ENCODE peak calls at places on chromosomes 11 and 22, in four cellular contexts. K, B, U and O are unnamed samples. For H3K9me3, the result is how much of the 10 kb centered on the place peaks cover.

GRCh38 chr11:108693852-108694251 is 29.0 kb downstream of the DDX10 start:
- DNase-seq in K (no peak), B (no peak), U (no peak), O (no peak)

GRCh38 chr22:24474649-24475048 is 20.5 kb upstream of the UPB1 start:
- DNase-seq in K (no peak), B (no peak), U (no peak), O (no peak)

GRCh38 chr22:29992341-29993275 is 87.7 kb upstream of the HORMAD2 start:
- DNase-seq in K (no peak), B (no peak), U (no peak), O (no peak)

GRCh38 chr22:50529416-50530279 is at the start of gene TYMP:
- DNase-seq in K (no peak), B (peak), U (peak), O (no peak)

GRCh38 chr22:38167988-38168407 is 13.6 kb downstream of the PLA2G6 start:
- DNase-seq in K (no peak), B (no peak), U (no peak), O (no peak)

GRCh38 chr22:41247703-41248102 is 7.0 kb upstream of the CHADL start:
- DNase-seq in K (no peak), B (no peak), U (no peak), O (no peak)

GRCh38 chr11:26070981-26071380 is 260.9 kb upstream of the ANO3 start:
- DNase-seq in K (no peak), B (no peak), U (no peak), O (no peak)

GRCh38 chr11:44611687-44612437 is 46.4 kb downstream of the CD82 start:
- DNase-seq in K (no peak), B (no peak), U (no peak), O (no peak)

GRCh38 chr22:19005905-19006304 is 69.8 kb upstream of the PRODH start:
- DNase-seq in K (no peak), B (no peak), U (no peak), O (no peak)

GRCh38 chr11:64251986-64252837 is 882 bp downstream of the PLCB3 start:
- DNase-seq in K (no peak), B (peak), U (peak), O (no peak)

GRCh38 chr11:76768091-76769047 is 14.8 kb upstream of the TSKU start:
- DNase-seq in K (no peak), B (no peak), U (peak), O (no peak)

GRCh38 chr11:124865181-124865901 is at the start of gene ROBO3:
- DNase-seq in K (no peak), B (peak), U (no peak), O (no peak)

GRCh38 chr22:49148895-49149418 is 678.7 kb downstream of the BRD1 start:
- DNase-seq in K (no peak), B (no peak), U (no peak), O (no peak)

GRCh38 chr22:49143812-49144211 is 683.9 kb downstream of the BRD1 start:
- DNase-seq in K (no peak), B (no peak), U (no peak), O (no peak)

GRCh38 chr22:49147171-49147570 is 680.5 kb downstream of the BRD1 start:
- DNase-seq in K (no peak), B (no peak), U (no peak), O (no peak)

GRCh38 chr22:49147617-49148175 is 680.0 kb downstream of the BRD1 start:
- DNase-seq in K (no peak), B (no peak), U (no peak), O (no peak)

GRCh38 chr22:49146511-49146910 is 681.2 kb downstream of the BRD1 start:
- DNase-seq in K (no peak), B (no peak), U (no peak), O (no peak)
- H3K9me3 ChIP-seq in K (half or more), B (under half), U (under half), O (under half)

GRCh38 chr11:36456136-36456535 is 53.9 kb downstream of the TRAF6 start:
- DNase-seq in K (no peak), B (no peak), U (no peak), O (no peak)

GRCh38 chr11:36454551-36454950 is 55.5 kb downstream of the TRAF6 start:
- DNase-seq in K (no peak), B (peak), U (no peak), O (no peak)

GRCh38 chr11:36453678-36454077 is 56.4 kb downstream of the TRAF6 start:
- DNase-seq in K (no peak), B (no peak), U (no peak), O (no peak)

GRCh38 chr11:36454991-36455611 is 55.0 kb downstream of the TRAF6 start:
- DNase-seq in K (no peak), B (peak), U (no peak), O (no peak)

GRCh38 chr11:36455658-36456111 is 54.4 kb downstream of the TRAF6 start:
- DNase-seq in K (peak), B (no peak), U (peak), O (no peak)
- H3K4me3 ChIP-seq in K (peak), B (no peak), U (no peak), O (no peak)

GRCh38 chr11:2651826-2652237 is 48.0 kb downstream of the KCNQ1OT1 start:
- DNase-seq in K (no peak), B (no peak), U (no peak), O (no peak)

GRCh38 chr11:2652362-2652761 is 47.4 kb downstream of the KCNQ1OT1 start:
- DNase-seq in K (no peak), B (no peak), U (no peak), O (no peak)

GRCh38 chr11:2653930-2654739 is 45.7 kb downstream of the KCNQ1OT1 start:
- DNase-seq in K (no peak), B (no peak), U (no peak), O (no peak)

GRCh38 chr11:2651054-2651617 is 48.7 kb downstream of the KCNQ1OT1 start:
- DNase-seq in K (no peak), B (no peak), U (no peak), O (no peak)

GRCh38 chr11:2652857-2653643 is 46.7 kb downstream of the KCNQ1OT1 start:
- DNase-seq in K (no peak), B (no peak), U (no peak), O (no peak)
- H3K9me3 ChIP-seq in K (half or more), B (half or more), U (under half), O (under half)

DNA sequence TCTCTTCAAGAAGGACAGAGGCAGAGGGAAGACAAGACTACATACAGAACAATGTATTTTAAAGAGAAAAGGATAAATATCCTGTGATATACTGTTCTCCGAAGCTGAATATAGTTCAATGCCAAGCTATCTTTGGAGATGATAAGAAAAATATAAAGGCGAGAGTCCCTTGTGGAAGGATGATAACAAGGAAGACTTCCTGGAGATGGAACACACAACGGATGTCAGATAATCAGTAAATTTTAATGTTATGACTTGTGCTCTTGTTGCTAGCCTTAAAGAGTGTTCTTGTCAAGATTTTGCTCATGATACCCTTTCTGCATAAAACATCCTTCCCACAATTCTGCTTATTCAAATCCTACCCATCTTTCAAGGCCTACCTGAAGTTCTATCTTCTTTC is 6.8 kb upstream of the CTR9 start:
- DNase-seq in K (no peak), B (no peak), U (no peak), O (no peak)
- H3K4me3 ChIP-seq in K (no peak), B (no peak), U (no peak), O (no peak)

GRCh38 chr22:49331878-49332277 is 495.8 kb downstream of the BRD1 start:
- DNase-seq in K (no peak), B (peak), U (no peak), O (no peak)
- H3K9me3 ChIP-seq in K (half or more), B (under half), U (under half), O (under half)